ENCODE peak calls at places on chromosome 4, in nine cellular contexts. One of them, this sample, is unnamed.

GRCh38 chr4:74932832-74933561 is at the start of gene PARM1:
- DNase-seq in esophagus squamous epithelium: peak; percentile 39
- DNase-seq in gastrocnemius medialis: peak; percentile 85
- DNase-seq in IMR-90: peak; percentile 61
- DNase-seq in right lobe of liver: peak; percentile 85
- DNase-seq in uterus: peak; percentile 86
- DNase-seq in breast epithelium: peak; percentile 84
- DNase-seq in vagina: peak; percentile 92
- DNase-seq in adrenal gland: peak; percentile 87
- DNase-seq in this sample: peak; percentile 79

GRCh38 chr4:22162454-22162853 is 213.9 kb upstream of the KCNIP4 start:
- DNase-seq in adrenal gland: no peak
- DNase-seq in right lobe of liver: no peak
- DNase-seq in uterus: no peak
- DNase-seq in gastrocnemius medialis: no peak
- DNase-seq in breast epithelium: no peak
- DNase-seq in IMR-90: no peak
- DNase-seq in esophagus squamous epithelium: no peak
- DNase-seq in vagina: no peak
- DNase-seq in this sample: no peak

GRCh38 chr4:77692847-77693432 is 87.3 kb downstream of the CXCL13 start:
- DNase-seq in IMR-90: no peak
- DNase-seq in uterus: no peak
- DNase-seq in right lobe of liver: no peak
- DNase-seq in vagina: no peak
- DNase-seq in esophagus squamous epithelium: no peak
- DNase-seq in adrenal gland: no peak
- DNase-seq in breast epithelium: no peak
- DNase-seq in gastrocnemius medialis: no peak
- DNase-seq in this sample: no peak

GRCh38 chr4:36363024-36363423 is 81.6 kb downstream of the DTHD1 start:
- DNase-seq in adrenal gland: no peak
- DNase-seq in esophagus squamous epithelium: no peak
- DNase-seq in uterus: no peak
- DNase-seq in breast epithelium: no peak
- DNase-seq in IMR-90: no peak
- DNase-seq in vagina: no peak
- DNase-seq in gastrocnemius medialis: no peak
- DNase-seq in right lobe of liver: no peak
- DNase-seq in this sample: no peak

GRCh38 chr4:110614981-110615365 is 7.9 kb downstream of the PITX2 start:
- DNase-seq in gastrocnemius medialis: no peak
- DNase-seq in adrenal gland: no peak
- DNase-seq in vagina: no peak
- DNase-seq in uterus: no peak
- DNase-seq in IMR-90: no peak
- DNase-seq in right lobe of liver: no peak
- DNase-seq in esophagus squamous epithelium: no peak
- DNase-seq in breast epithelium: no peak
- DNase-seq in this sample: no peak

GRCh38 chr4:108060164-108060563 is 70.5 kb downstream of the HADH start:
- DNase-seq in IMR-90: peak; percentile 46
- DNase-seq in adrenal gland: peak; percentile 34
- DNase-seq in gastrocnemius medialis: no peak
- DNase-seq in esophagus squamous epithelium: no peak
- DNase-seq in breast epithelium: no peak
- DNase-seq in right lobe of liver: no peak
- DNase-seq in uterus: no peak
- DNase-seq in vagina: no peak
- DNase-seq in this sample: no peak

GRCh38 chr4:169906104-169906503 is 120.1 kb downstream of the MFAP3L start:
- DNase-seq in right lobe of liver: peak; percentile 75
- DNase-seq in breast epithelium: no peak
- DNase-seq in gastrocnemius medialis: no peak
- DNase-seq in vagina: no peak
- DNase-seq in uterus: no peak
- DNase-seq in esophagus squamous epithelium: no peak
- DNase-seq in IMR-90: no peak
- DNase-seq in adrenal gland: no peak
- DNase-seq in this sample: no peak

GRCh38 chr4:162164881-162165528 is 1.2 kb upstream of the FSTL5 start:
- DNase-seq in IMR-90: no peak
- DNase-seq in gastrocnemius medialis: no peak
- DNase-seq in right lobe of liver: no peak
- DNase-seq in breast epithelium: no peak
- DNase-seq in adrenal gland: no peak
- DNase-seq in vagina: no peak
- DNase-seq in esophagus squamous epithelium: no peak
- DNase-seq in uterus: no peak
- DNase-seq in this sample: no peak

GRCh38 chr4:68391451-68391850 is 41.6 kb upstream of the YTHDC1 start:
- DNase-seq in gastrocnemius medialis: no peak
- DNase-seq in uterus: no peak
- DNase-seq in IMR-90: no peak
- DNase-seq in vagina: no peak
- DNase-seq in right lobe of liver: no peak
- DNase-seq in esophagus squamous epithelium: no peak
- DNase-seq in breast epithelium: no peak
- DNase-seq in adrenal gland: no peak
- DNase-seq in this sample: no peak

GRCh38 chr4:57491388-57491787 is 381.2 kb upstream of the IGFBP7 start:
- DNase-seq in IMR-90: no peak
- DNase-seq in right lobe of liver: no peak
- DNase-seq in breast epithelium: no peak
- DNase-seq in adrenal gland: no peak
- DNase-seq in gastrocnemius medialis: no peak
- DNase-seq in uterus: no peak
- DNase-seq in esophagus squamous epithelium: no peak
- DNase-seq in vagina: no peak
- DNase-seq in this sample: no peak

GRCh38 chr4:172287112-172287511 is 473.9 kb downstream of the GALNTL6 start:
- DNase-seq in vagina: no peak
- DNase-seq in gastrocnemius medialis: no peak
- DNase-seq in IMR-90: no peak
- DNase-seq in breast epithelium: no peak
- DNase-seq in esophagus squamous epithelium: no peak
- DNase-seq in adrenal gland: no peak
- DNase-seq in uterus: no peak
- DNase-seq in right lobe of liver: no peak
- DNase-seq in this sample: no peak

GRCh38 chr4:38334791-38335190 is 329.2 kb upstream of the KLF3 start:
- DNase-seq in uterus: no peak
- DNase-seq in breast epithelium: no peak
- DNase-seq in esophagus squamous epithelium: no peak
- DNase-seq in adrenal gland: no peak
- DNase-seq in vagina: no peak
- DNase-seq in gastrocnemius medialis: no peak
- DNase-seq in right lobe of liver: no peak
- DNase-seq in IMR-90: no peak
- DNase-seq in this sample: no peak

GRCh38 chr4:184408021-184408710 is 66.2 kb downstream of the IRF2 start:
- DNase-seq in uterus: no peak
- DNase-seq in adrenal gland: no peak
- DNase-seq in vagina: no peak
- DNase-seq in IMR-90: peak; percentile 92
- DNase-seq in breast epithelium: no peak
- DNase-seq in gastrocnemius medialis: no peak
- DNase-seq in esophagus squamous epithelium: no peak
- DNase-seq in right lobe of liver: no peak
- DNase-seq in this sample: no peak

GRCh38 chr4:140257461-140258305 is 103.7 kb upstream of the MAML3 start:
- DNase-seq in IMR-90: peak; percentile 72
- DNase-seq in breast epithelium: no peak
- DNase-seq in esophagus squamous epithelium: no peak
- DNase-seq in gastrocnemius medialis: peak; percentile 38
- DNase-seq in right lobe of liver: no peak
- DNase-seq in uterus: no peak
- DNase-seq in vagina: no peak
- DNase-seq in adrenal gland: no peak
- DNase-seq in this sample: no peak

GRCh38 chr4:51850294-51850693 is 7.3 kb downstream of the DCUN1D4 start:
- DNase-seq in adrenal gland: no peak
- DNase-seq in uterus: no peak
- DNase-seq in IMR-90: no peak
- DNase-seq in esophagus squamous epithelium: no peak
- DNase-seq in vagina: no peak
- DNase-seq in right lobe of liver: no peak
- DNase-seq in breast epithelium: no peak
- DNase-seq in gastrocnemius medialis: no peak
- DNase-seq in this sample: no peak

GRCh38 chr4:51849430-51849829 is 6.5 kb downstream of the DCUN1D4 start:
- DNase-seq in breast epithelium: no peak
- DNase-seq in IMR-90: no peak
- DNase-seq in adrenal gland: no peak
- DNase-seq in uterus: no peak
- DNase-seq in vagina: no peak
- DNase-seq in right lobe of liver: no peak
- DNase-seq in gastrocnemius medialis: no peak
- DNase-seq in esophagus squamous epithelium: no peak
- DNase-seq in this sample: no peak

GRCh38 chr4:51853027-51853682 is 10.2 kb downstream of the DCUN1D4 start:
- DNase-seq in breast epithelium: no peak
- DNase-seq in right lobe of liver: peak; percentile 66
- DNase-seq in IMR-90: peak; percentile 17
- DNase-seq in gastrocnemius medialis: no peak
- DNase-seq in uterus: no peak
- DNase-seq in vagina: no peak
- DNase-seq in esophagus squamous epithelium: no peak
- DNase-seq in adrenal gland: peak; percentile 66
- DNase-seq in this sample: no peak

GRCh38 chr4:51851090-51851936 is 8.4 kb downstream of the DCUN1D4 start:
- DNase-seq in adrenal gland: no peak
- DNase-seq in breast epithelium: no peak
- DNase-seq in uterus: no peak
- DNase-seq in gastrocnemius medialis: no peak
- DNase-seq in esophagus squamous epithelium: no peak
- DNase-seq in vagina: no peak
- DNase-seq in IMR-90: no peak
- DNase-seq in right lobe of liver: no peak
- DNase-seq in this sample: no peak

DNA sequence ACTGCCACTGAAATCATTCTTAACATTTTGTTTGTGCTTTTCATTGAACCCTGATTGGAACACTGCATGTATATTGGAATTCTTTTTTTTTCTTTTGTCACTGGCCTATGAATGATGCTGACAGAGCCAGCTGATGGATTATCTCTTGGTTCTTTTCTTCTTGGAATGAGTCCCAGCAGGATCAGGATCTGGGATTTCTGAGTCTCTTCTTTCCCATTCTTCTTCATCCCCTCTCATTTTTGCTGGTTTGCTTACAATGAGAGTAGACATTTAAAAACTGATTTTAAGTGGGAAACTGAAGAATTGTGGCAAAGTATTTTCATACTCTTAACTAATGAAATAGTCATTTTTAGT is 9.0 kb downstream of the DCUN1D4 start:
- DNase-seq in gastrocnemius medialis: no peak
- DNase-seq in esophagus squamous epithelium: no peak
- DNase-seq in vagina: no peak
- DNase-seq in uterus: no peak
- DNase-seq in IMR-90: no peak
- DNase-seq in right lobe of liver: no peak
- DNase-seq in adrenal gland: no peak
- DNase-seq in breast epithelium: no peak
- DNase-seq in this sample: no peak
- H3K4me1 ChIP-seq in gastrocnemius medialis: peaks cover 70% of the 10 kb centered on the region
- H3K4me1 ChIP-seq in esophagus squamous epithelium: peaks cover 14% of the 10 kb centered on the region
- H3K4me1 ChIP-seq in vagina: peaks cover 26% of the 10 kb centered on the region
- H3K4me1 ChIP-seq in uterus: no peaks in the 10 kb centered on the region
- H3K4me1 ChIP-seq in IMR-90: peaks cover 7% of the 10 kb centered on the region
- H3K4me1 ChIP-seq in right lobe of liver: peaks cover 69% of the 10 kb centered on the region
- H3K4me1 ChIP-seq in adrenal gland: peaks cover 52% of the 10 kb centered on the region
- H3K4me1 ChIP-seq in breast epithelium: peaks cover 8% of the 10 kb centered on the region
- H3K4me1 ChIP-seq in this sample: peaks cover 18% of the 10 kb centered on the region

GRCh38 chr4:20700007-20700761 is at the start of gene PACRGL:
- DNase-seq in vagina: peak; percentile 94
- DNase-seq in adrenal gland: peak; percentile 97
- DNase-seq in gastrocnemius medialis: peak; percentile 90
- DNase-seq in esophagus squamous epithelium: peak; percentile 62
- DNase-seq in IMR-90: peak; percentile 91
- DNase-seq in breast epithelium: peak; percentile 87
- DNase-seq in right lobe of liver: peak; percentile 95
- DNase-seq in uterus: peak; percentile 91
- DNase-seq in this sample: peak; percentile 96
- TF ChIP-seq POLR2A in vagina: no peak
- TF ChIP-seq POLR2A in adrenal gland: peak; percentile 27
- TF ChIP-seq POLR2A in gastrocnemius medialis: peak; percentile 58
- TF ChIP-seq POLR2A in esophagus squamous epithelium: peak; percentile 52
- TF ChIP-seq POLR2A in IMR-90: peak; percentile 80
- TF ChIP-seq POLR2A in breast epithelium: no peak
- TF ChIP-seq POLR2A in right lobe of liver: peak; percentile 55
- TF ChIP-seq POLR2A in uterus: peak; percentile 45
- TF ChIP-seq POLR2A in this sample: peak; percentile 26

GRCh38 chr4:23697722-23698121 is 192.1 kb downstream of the PPARGC1A start:
- DNase-seq in breast epithelium: no peak
- DNase-seq in gastrocnemius medialis: no peak
- DNase-seq in uterus: no peak
- DNase-seq in right lobe of liver: no peak
- DNase-seq in esophagus squamous epithelium: no peak
- DNase-seq in adrenal gland: no peak
- DNase-seq in IMR-90: no peak
- DNase-seq in vagina: no peak
- DNase-seq in this sample: no peak
- H3K4me1 ChIP-seq in breast epithelium: no peaks in the 10 kb centered on the region
- H3K4me1 ChIP-seq in gastrocnemius medialis: no peaks in the 10 kb centered on the region
- H3K4me1 ChIP-seq in uterus: no peaks in the 10 kb centered on the region
- H3K4me1 ChIP-seq in right lobe of liver: no peaks in the 10 kb centered on the region
- H3K4me1 ChIP-seq in esophagus squamous epithelium: no peaks in the 10 kb centered on the region
- H3K4me1 ChIP-seq in adrenal gland: no peaks in the 10 kb centered on the region
- H3K4me1 ChIP-seq in IMR-90: no peaks in the 10 kb centered on the region
- H3K4me1 ChIP-seq in vagina: no peaks in the 10 kb centered on the region
- H3K4me1 ChIP-seq in this sample: no peaks in the 10 kb centered on the region

GRCh38 chr4:24471623-24472510 is 112.5 kb downstream of the DHX15 start:
- DNase-seq in right lobe of liver: no peak
- DNase-seq in adrenal gland: no peak
- DNase-seq in uterus: peak; percentile 16
- DNase-seq in esophagus squamous epithelium: no peak
- DNase-seq in vagina: no peak
- DNase-seq in IMR-90: no peak
- DNase-seq in breast epithelium: no peak
- DNase-seq in gastrocnemius medialis: no peak
- DNase-seq in this sample: peak; percentile 12

GRCh38 chr4:24473309-24473721 is 111.0 kb downstream of the DHX15 start:
- DNase-seq in right lobe of liver: no peak
- DNase-seq in uterus: peak; percentile 23
- DNase-seq in esophagus squamous epithelium: no peak
- DNase-seq in vagina: no peak
- DNase-seq in IMR-90: peak; percentile 27
- DNase-seq in adrenal gland: no peak
- DNase-seq in gastrocnemius medialis: no peak
- DNase-seq in breast epithelium: no peak
- DNase-seq in this sample: peak; percentile 29

GRCh38 chr4:24475756-24476155 is 108.6 kb downstream of the DHX15 start:
- DNase-seq in right lobe of liver: no peak
- DNase-seq in breast epithelium: no peak
- DNase-seq in uterus: no peak
- DNase-seq in esophagus squamous epithelium: no peak
- DNase-seq in adrenal gland: no peak
- DNase-seq in gastrocnemius medialis: no peak
- DNase-seq in IMR-90: no peak
- DNase-seq in vagina: no peak
- DNase-seq in this sample: no peak

GRCh38 chr4:24470681-24471622 is 113.4 kb downstream of the DHX15 start:
- DNase-seq in esophagus squamous epithelium: no peak
- DNase-seq in breast epithelium: no peak
- DNase-seq in adrenal gland: no peak
- DNase-seq in IMR-90: peak; percentile 43
- DNase-seq in gastrocnemius medialis: no peak
- DNase-seq in vagina: no peak
- DNase-seq in uterus: peak; percentile 32
- DNase-seq in right lobe of liver: peak; percentile 52
- DNase-seq in this sample: peak; percentile 28

GRCh38 chr4:24472514-24473308 is 111.6 kb downstream of the DHX15 start:
- DNase-seq in adrenal gland: peak; percentile 82
- DNase-seq in breast epithelium: peak; percentile 72
- DNase-seq in right lobe of liver: peak; percentile 86
- DNase-seq in esophagus squamous epithelium: peak; percentile 16
- DNase-seq in IMR-90: peak; percentile 74
- DNase-seq in vagina: no peak
- DNase-seq in gastrocnemius medialis: peak; percentile 79
- DNase-seq in uterus: peak; percentile 81
- DNase-seq in this sample: peak; percentile 91
- TF ChIP-seq POLR2A in adrenal gland: no peak
- TF ChIP-seq POLR2A in breast epithelium: no peak
- TF ChIP-seq POLR2A in right lobe of liver: peak; percentile 28
- TF ChIP-seq POLR2A in esophagus squamous epithelium: peak; percentile 21
- TF ChIP-seq POLR2A in IMR-90: no peak
- TF ChIP-seq POLR2A in vagina: no peak
- TF ChIP-seq POLR2A in gastrocnemius medialis: peak; percentile 55
- TF ChIP-seq POLR2A in uterus: no peak
- TF ChIP-seq POLR2A in this sample: peak; percentile 12

This sample was measured in ovary.